ENCODE peak calls at places on chromosomes 6 and 20, in eight cellular contexts. A is DND-41; U is astrocyte; X is CD4-positive, alpha-beta T cell; D is CD8-positive, alpha-beta T cell; Q is GM23248; H is lung; K is esophagus squamous epithelium. J is an unnamed sample.

GRCh38 chr20:46408281-46408731 is 1.9 kb upstream of the ELMO2 start:
- DNase-seq in A (no peak), U (no peak), H (no peak), K (no peak), D (no peak), X (no peak), Q (no peak), J (no peak)

GRCh38 chr6:30814137-30815084 is 69.9 kb upstream of the DDR1 start:
- DNase-seq in X (no peak), K (no peak), Q (peak; percentile 83), A (no peak), D (no peak), H (no peak), U (peak; percentile 81), J (peak; percentile 57)

GRCh38 chr6:71239694-71240093 is 48.9 kb upstream of the OGFRL1 start:
- DNase-seq in Q (no peak), U (no peak), H (no peak), A (no peak), D (no peak), K (no peak), X (no peak), J (no peak)

GRCh38 chr6:148745926-148746325 is 904 bp upstream of the UST start:
- DNase-seq in H (no peak), A (no peak), X (no peak), Q (peak; percentile 55), U (no peak), D (no peak), K (no peak), J (no peak)

GRCh38 chr20:3101737-3102574 is 17.4 kb upstream of the AVP start:
- DNase-seq in A (peak; percentile 26), Q (no peak), K (no peak), U (no peak), H (no peak), D (no peak), X (no peak), J (no peak)

GRCh38 chr20:57399587-57400261 is 8.5 kb downstream of the RBM38 start:
- DNase-seq in U (no peak), Q (no peak), X (no peak), H (no peak), K (no peak), D (no peak), A (no peak), J (no peak)

GRCh38 chr6:21045135-21045616 is 510.9 kb downstream of the CDKAL1 start:
- DNase-seq in Q (no peak), U (peak; percentile 71), D (no peak), H (no peak), K (no peak), A (no peak), X (no peak), J (no peak)

GRCh38 chr20:57282691-57283361 is 16.4 kb upstream of the BMP7 start:
- DNase-seq in K (no peak), X (no peak), U (no peak), H (no peak), D (no peak), A (no peak), Q (no peak), J (no peak)

GRCh38 chr6:106128981-106129761 is 43.0 kb downstream of the PRDM1 start:
- DNase-seq in D (no peak), H (no peak), Q (peak; percentile 95), X (no peak), U (peak; percentile 95), A (no peak), K (no peak), J (no peak)

GRCh38 chr6:6993503-6994237 is 114.1 kb upstream of the RREB1 start:
- DNase-seq in X (no peak), K (no peak), Q (no peak), H (no peak), A (no peak), U (no peak), D (no peak), J (no peak)

GRCh38 chr6:116963972-116964371 is 86.9 kb downstream of the RFX6 start:
- DNase-seq in X (no peak), Q (no peak), K (no peak), A (no peak), U (no peak), H (no peak), D (no peak), J (no peak)

GRCh38 chr20:50694379-50695143 is 3.2 kb upstream of the RIPOR3 start:
- DNase-seq in K (no peak), U (peak; percentile 29), D (no peak), Q (peak; percentile 85), H (no peak), A (no peak), X (no peak), J (no peak)

GRCh38 chr6:124669713-124670480 is 292.3 kb upstream of the RNF217 start:
- DNase-seq in K (no peak), H (no peak), A (no peak), D (no peak), X (no peak), U (peak; percentile 20), Q (peak; percentile 2), J (no peak)

GRCh38 chr20:52269327-52269726 is 77.7 kb upstream of the ZFP64 start:
- DNase-seq in X (no peak), A (no peak), K (no peak), Q (peak; percentile 50), U (no peak), H (no peak), D (no peak), J (no peak)

GRCh38 chr20:16011519-16011918 is 561.7 kb downstream of the KIF16B start:
- DNase-seq in Q (no peak), A (no peak), H (no peak), D (no peak), X (no peak), U (no peak), K (no peak), J (no peak)

GRCh38 chr20:46293084-46293483 is 15.2 kb downstream of the CDH22 start:
- DNase-seq in U (peak; percentile 38), X (no peak), A (peak; percentile 46), D (no peak), K (no peak), Q (peak; percentile 58), H (no peak), J (no peak)

GRCh38 chr6:90044833-90045337 is 150.6 kb downstream of the GJA10 start:
- DNase-seq in H (no peak), D (no peak), A (no peak), U (peak; percentile 95), X (no peak), Q (peak; percentile 85), K (no peak), J (no peak)

GRCh38 chr6:11890849-11891248 is 112.2 kb upstream of the ADTRP start:
- DNase-seq in K (no peak), X (no peak), A (no peak), H (no peak), U (no peak), D (no peak), Q (peak; percentile 6), J (no peak)

GRCh38 chr20:24978493-24978892 is 14.1 kb downstream of the APMAP start:
- DNase-seq in K (no peak), X (no peak), D (no peak), H (no peak), A (peak; percentile 2), Q (no peak), U (no peak), J (no peak)

GRCh38 chr6:15678514-15678913 is 15.7 kb upstream of the DTNBP1 start:
- DNase-seq in H (no peak), A (no peak), X (no peak), K (no peak), D (no peak), Q (no peak), U (no peak), J (no peak)

GRCh38 chr6:156017838-156018237 is 562.2 kb upstream of the NOX3 start:
- DNase-seq in X (no peak), K (no peak), A (no peak), U (peak; percentile 32), D (no peak), H (no peak), Q (peak; percentile 15), J (no peak)

GRCh38 chr6:131453803-131454202 is 119.2 kb upstream of the ARG1 start:
- DNase-seq in A (no peak), H (no peak), U (no peak), K (no peak), X (no peak), Q (no peak), D (no peak), J (no peak)

GRCh38 chr20:53579266-53579580 is 14.4 kb downstream of the ZNF217 start:
- DNase-seq in H (no peak), K (no peak), U (no peak), A (no peak), Q (no peak), X (no peak), D (no peak), J (no peak)

GRCh38 chr20:36275441-36276189 is 30.5 kb upstream of the DLGAP4 start:
- DNase-seq in A (no peak), H (no peak), X (no peak), Q (no peak), U (no peak), D (no peak), K (no peak), J (peak; percentile 31)

GRCh38 chr6:100203391-100203790 is 209.4 kb upstream of the MCHR2 start:
- DNase-seq in Q (peak; percentile 95), H (no peak), A (no peak), U (peak; percentile 94), K (no peak), D (no peak), X (no peak), J (no peak)

DNA sequence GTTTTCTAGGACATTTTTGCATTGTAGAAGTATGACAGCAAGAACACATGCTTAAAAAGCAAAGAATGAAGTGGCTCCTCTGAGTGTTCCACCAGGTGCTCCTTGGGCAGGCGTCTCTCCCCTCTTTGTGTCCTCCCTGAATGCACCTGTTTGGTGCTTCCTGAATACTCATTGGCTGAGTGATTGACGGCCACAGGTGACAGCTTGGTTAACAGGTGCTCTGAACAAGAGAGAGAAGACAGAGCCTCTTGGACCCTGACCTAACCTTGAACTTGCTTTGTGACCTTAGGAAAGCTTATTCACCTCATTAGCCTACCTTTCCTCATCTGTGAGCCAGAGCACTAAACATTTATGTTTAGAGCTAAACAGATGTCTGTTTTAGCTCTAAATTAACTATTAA is 93.7 kb downstream of the TULP4 start:
- DNase-seq in H (no peak), U (no peak), Q (no peak), X (no peak), A (no peak), D (no peak), K (no peak), J (no peak)
- H3K27ac ChIP-seq in H (no peak overlapping the region), U (peak overlapping the region; percentile 59), Q (no peak overlapping the region), X (no peak overlapping the region), A (no peak overlapping the region), D (no peak overlapping the region), K (no peak overlapping the region), J (no peak overlapping the region)

GRCh38 chr6:137191238-137191637 is 17.8 kb upstream of the IL22RA2 start:
- DNase-seq in A (no peak), U (no peak), D (no peak), K (no peak), H (no peak), X (no peak), Q (no peak), J (no peak)
- H3K27ac ChIP-seq in A (no peak overlapping the region), U (no peak overlapping the region), D (no peak overlapping the region), K (no peak overlapping the region), H (no peak overlapping the region), X (no peak overlapping the region), Q (no peak overlapping the region), J (no peak overlapping the region)

GRCh38 chr6:150998992-150999975 is 133.8 kb downstream of the MTHFD1L start:
- DNase-seq in Q (peak; percentile 51), A (no peak), D (no peak), U (no peak), H (no peak), K (no peak), X (no peak), J (no peak)
- H3K27ac ChIP-seq in Q (no peak overlapping the region), A (no peak overlapping the region), D (no peak overlapping the region), U (no peak overlapping the region), H (no peak overlapping the region), K (no peak overlapping the region), X (no peak overlapping the region), J (no peak overlapping the region)

GRCh38 chr6:111846061-111846460 is 27.2 kb downstream of the FYN start:
- DNase-seq in X (no peak), K (no peak), Q (no peak), U (no peak), A (no peak), H (no peak), D (no peak), J (no peak)
- H3K27ac ChIP-seq in X (peak overlapping the region; percentile 67), K (no peak overlapping the region), Q (no peak overlapping the region), U (no peak overlapping the region), A (peak overlapping the region; percentile 57), H (no peak overlapping the region), D (no peak overlapping the region), J (no peak overlapping the region)